ENCODE peak calls at places on chromosomes 4 and X, in four cellular contexts. Y is H1, S is K562, W is HepG2. Q is an unnamed sample.
A peak's percentile ranks its signal among the peaks of the same experiment; 100 is the strongest.

GRCh38 chrX:13662537-13662841 is 9.5 kb downstream of the TCEANC start:
- DNase-seq in W (no peak), S (no peak), Y (no peak), Q (no peak)

GRCh38 chrX:11064851-11065600 is 46.1 kb upstream of the HCCS start:
- DNase-seq in Y (no peak), W (no peak), S (no peak), Q (no peak)

GRCh38 chrX:134074151-134074550 is 88.8 kb upstream of the GPC3 start:
- DNase-seq in S (no peak), Y (no peak), W (peak; percentile 2), Q (no peak)

GRCh38 chrX:22686138-22686541 is 313.6 kb upstream of the DDX53 start:
- DNase-seq in W (no peak), S (no peak), Y (no peak), Q (no peak)

GRCh38 chr4:136103616-136104015 is 1428.7 kb downstream of the PCDH18 start:
- DNase-seq in W (no peak), S (no peak), Y (no peak), Q (no peak)

GRCh38 chr4:78667764-78668163 is 108.4 kb upstream of the BMP2K start:
- DNase-seq in W (no peak), S (no peak), Y (no peak), Q (no peak)

GRCh38 chrX:17738737-17739535 is 1.6 kb downstream of the SCML1 start:
- DNase-seq in Y (no peak), W (no peak), S (no peak), Q (no peak)

GRCh38 chr4:176949022-176949421 is 156.3 kb upstream of the VEGFC start:
- DNase-seq in S (no peak), Y (no peak), W (no peak), Q (no peak)

GRCh38 chr4:106738121-106738520 is 298.0 kb downstream of the DKK2 start:
- DNase-seq in W (no peak), Y (no peak), S (no peak), Q (no peak)

GRCh38 chr4:128858875-128859696 is 49.6 kb downstream of the JADE1 start:
- DNase-seq in Y (no peak), W (no peak), S (no peak), Q (no peak)

GRCh38 chrX:15816886-15817285 is 26.6 kb downstream of the ZRSR2 start:
- DNase-seq in S (no peak), Y (no peak), W (no peak), Q (no peak)

GRCh38 chr4:31657859-31658258 is 937.7 kb downstream of the PCDH7 start:
- DNase-seq in W (no peak), Y (no peak), S (no peak), Q (no peak)

GRCh38 chr4:73613130-73613529 is 7.1 kb downstream of the RASSF6 start:
- DNase-seq in W (no peak), Y (no peak), S (no peak), Q (no peak)

GRCh38 chr4:2511645-2512131 is 24.8 kb upstream of the FAM193A start:
- DNase-seq in W (no peak), S (no peak), Y (no peak), Q (no peak)

GRCh38 chr4:138972956-138973819 is 42.4 kb upstream of the NOCT start:
- DNase-seq in W (no peak), Y (no peak), S (peak; percentile 8), Q (no peak)

GRCh38 chr4:21733894-21734630 is 214.5 kb downstream of the KCNIP4 start:
- DNase-seq in Y (no peak), W (no peak), S (no peak), Q (no peak)

GRCh38 chrX:21972721-21973120 is 32.2 kb downstream of the SMS start:
- DNase-seq in W (no peak), S (no peak), Y (peak; percentile 3), Q (no peak)

GRCh38 chr4:2462218-2462991 is 6.5 kb upstream of the RNF4 start:
- DNase-seq in W (peak; percentile 30), Y (no peak), S (peak; percentile 77), Q (no peak)

GRCh38 chr4:64883087-64883926 is 474.1 kb upstream of the TECRL start:
- DNase-seq in Y (no peak), W (no peak), S (no peak), Q (no peak)

GRCh38 chr4:75919914-75920313 is 17.7 kb upstream of the PPEF2 start:
- DNase-seq in W (no peak), Y (no peak), S (no peak), Q (no peak)

GRCh38 chr4:159077702-159078495 is 25.0 kb upstream of the RAPGEF2 start:
- DNase-seq in S (no peak), Y (no peak), W (peak; percentile 32), Q (no peak)

GRCh38 chr4:165631912-165632311 is 241.1 kb upstream of the TLL1 start:
- DNase-seq in Y (no peak), W (no peak), S (no peak), Q (no peak)

DNA sequence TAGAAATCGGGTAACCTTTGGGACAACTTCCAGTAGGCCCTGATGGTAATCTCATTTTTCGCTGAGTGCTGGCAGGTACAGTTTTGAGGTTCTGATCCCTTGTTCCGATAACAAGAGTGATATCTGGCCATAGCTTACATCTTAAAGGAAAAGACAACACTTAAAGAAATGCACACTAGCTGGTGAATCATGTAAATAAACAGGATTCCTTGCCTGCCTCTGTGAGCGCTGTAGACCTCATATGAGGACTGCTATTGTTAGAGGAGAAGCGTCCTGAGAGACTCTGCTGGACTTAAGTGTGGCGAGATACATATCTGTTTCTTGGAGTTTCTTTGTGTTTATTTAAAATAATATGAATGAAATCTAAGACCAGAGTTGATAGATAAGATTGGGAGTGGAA is 149.3 kb upstream of the SLC4A4 start:
- DNase-seq in W (no peak), S (no peak), Y (no peak), Q (no peak)
- H3K27me3 ChIP-seq in W (peaks cover 36% of the 10 kb centered on the region), S (peaks cover 5% of the 10 kb centered on the region), Y (peaks cover 16% of the 10 kb centered on the region), Q (peaks cover 21% of the 10 kb centered on the region)

GRCh38 chr4:40196724-40197281 is at the start of gene RHOH:
- DNase-seq in W (no peak), S (peak; percentile 69), Y (no peak), Q (no peak)
- H3K27ac ChIP-seq in W (no peak within 1 kb of the TSS), S (peak within 1 kb of the TSS; percentile 85), Y (peak within 1 kb of the TSS; percentile 88), Q (peak within 1 kb of the TSS; percentile 48)

DNA sequence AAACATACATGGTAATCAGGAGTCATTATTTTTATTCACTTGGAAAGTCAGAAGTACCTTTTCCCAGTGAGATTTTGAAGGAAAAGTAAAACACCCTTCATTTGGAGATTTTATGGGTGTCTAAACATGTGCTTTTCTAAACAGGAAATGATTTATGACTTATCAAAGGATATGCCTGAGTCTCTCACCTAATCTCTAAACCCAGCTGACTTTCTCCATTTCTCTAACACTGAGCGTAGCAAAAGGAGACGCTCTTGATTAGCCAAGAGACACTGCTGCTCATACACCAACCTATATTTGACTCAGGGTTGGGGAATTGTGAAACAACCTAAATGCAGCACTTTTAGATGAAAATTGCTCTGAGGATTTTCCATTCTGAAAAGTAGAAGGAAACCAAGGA is 468.5 kb upstream of the FTHL17 start:
- DNase-seq in W (no peak), Y (no peak), S (peak; percentile 10), Q (no peak)
- TF ChIP-seq SIN3A in W (no peak), Y (no peak), S (no peak), Q (no peak)

DNA sequence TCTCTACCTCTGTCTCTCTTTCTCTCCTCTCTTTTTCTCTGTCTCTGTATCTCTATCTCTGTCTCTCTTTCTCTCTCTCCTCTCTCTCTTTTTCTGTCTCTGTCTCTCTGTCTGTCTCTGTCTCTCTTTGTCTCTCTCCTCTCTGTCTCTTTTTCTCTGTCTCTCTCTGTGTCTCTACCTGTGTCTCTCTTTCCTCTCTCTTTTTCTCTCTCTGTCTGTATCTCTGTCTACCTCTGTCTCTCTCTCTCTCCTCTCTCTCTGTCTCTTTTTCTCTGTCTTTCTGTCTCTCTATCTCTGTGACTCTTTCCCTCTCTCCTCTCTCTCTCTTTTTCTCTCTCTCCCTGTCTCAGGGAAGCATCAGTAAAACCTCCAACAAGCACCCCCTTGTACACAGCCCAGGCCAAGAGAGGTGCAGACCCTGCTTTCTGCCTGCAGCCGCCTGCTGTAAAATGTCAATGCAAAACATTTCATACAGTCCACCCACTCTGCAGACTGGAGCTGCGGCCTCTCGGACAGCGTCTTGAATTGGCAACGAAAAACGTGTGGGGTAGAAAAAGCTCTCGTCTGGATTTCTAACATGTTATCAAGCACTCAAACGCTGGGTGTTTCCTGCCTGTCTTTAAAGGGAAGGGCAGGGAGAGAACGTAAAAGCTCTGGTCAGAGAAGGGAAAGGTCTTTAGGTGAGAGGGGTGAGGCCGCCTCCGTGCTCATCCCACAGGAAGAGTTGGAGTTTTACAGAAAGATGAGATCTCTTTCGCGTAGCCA is 3.7 kb upstream of the SHOX start:
- DNase-seq in S (no peak), W (no peak), Y (no peak), Q (no peak)
- H3K27me3 ChIP-seq in S (no peaks in the 10 kb centered on the region), W (peaks cover 27% of the 10 kb centered on the region), Y (peaks cover 70% of the 10 kb centered on the region), Q (no peaks in the 10 kb centered on the region)

GRCh38 chr4:79682801-79683217 is 274.8 kb upstream of the GK2 start:
- DNase-seq in Y (no peak), S (no peak), W (no peak), Q (no peak)

GRCh38 chr4:79684516-79684915 is 276.5 kb upstream of the GK2 start:
- DNase-seq in W (no peak), Y (no peak), S (no peak), Q (no peak)

GRCh38 chr4:79682161-79682560 is 274.1 kb upstream of the GK2 start:
- DNase-seq in S (no peak), W (no peak), Y (no peak), Q (no peak)

GRCh38 chr4:79678472-79679202 is 270.6 kb upstream of the GK2 start:
- DNase-seq in Y (no peak), W (no peak), S (peak; percentile 77), Q (no peak)

GRCh38 chr4:79679859-79680258 is 271.8 kb upstream of the GK2 start:
- DNase-seq in Y (no peak), W (no peak), S (no peak), Q (no peak)
- H3K27ac ChIP-seq in Y (no peak overlapping the region), W (no peak overlapping the region), S (no peak overlapping the region), Q (no peak overlapping the region)

GRCh38 chr4:20127626-20128025 is 124.1 kb upstream of the SLIT2 start:
- DNase-seq in Y (no peak), S (no peak), W (no peak), Q (no peak)

GRCh38 chr4:20124317-20125026 is 127.2 kb upstream of the SLIT2 start:
- DNase-seq in W (no peak), Y (no peak), S (no peak), Q (no peak)

GRCh38 chr4:20126906-20127305 is 124.8 kb upstream of the SLIT2 start:
- DNase-seq in S (no peak), Y (no peak), W (no peak), Q (no peak)

DNA sequence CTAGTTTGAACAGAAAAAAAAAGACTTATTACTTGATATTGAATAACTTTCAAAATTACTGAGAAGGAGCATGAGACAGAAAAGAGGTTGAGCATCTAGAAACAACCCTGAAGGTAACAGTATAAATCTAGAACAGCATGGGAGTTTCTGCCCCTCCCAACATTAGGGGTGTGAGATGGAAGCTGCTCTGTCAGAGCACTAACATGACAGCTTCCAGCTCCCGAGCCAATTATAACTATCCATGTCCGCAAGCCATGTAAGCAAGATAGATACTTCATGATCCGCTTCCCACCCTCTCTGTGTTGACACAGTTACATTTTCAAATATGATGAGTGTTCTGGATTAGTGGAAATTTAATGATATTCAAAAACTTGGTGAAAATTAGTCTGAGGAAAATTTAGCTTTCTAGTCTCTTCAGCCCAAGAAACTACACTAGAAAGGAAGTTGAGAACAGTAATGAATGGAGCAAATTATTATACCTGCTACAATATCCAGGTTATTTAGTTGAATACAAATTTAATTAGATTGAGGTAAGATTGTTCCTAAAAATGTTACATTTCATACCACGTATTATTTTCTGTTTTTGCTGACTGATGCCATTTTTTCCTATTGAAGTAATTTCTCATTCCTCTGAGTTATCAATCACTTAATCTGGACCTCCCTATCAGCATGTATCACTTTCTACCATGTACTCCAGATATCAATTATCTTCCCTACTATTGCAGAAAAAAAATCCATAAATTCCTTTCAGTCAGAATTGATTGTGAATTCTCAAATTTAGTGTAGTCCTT is 129.3 kb upstream of the SLIT2 start:
- DNase-seq in W (no peak), S (no peak), Y (no peak), Q (no peak)
- TF ChIP-seq SIN3A in W (no peak), S (no peak), Y (no peak), Q (no peak)